ENCODE peak calls at places on chromosomes 5 and 9, in six cellular contexts. One of them, this sample, is unnamed.
A peak's percentile ranks its signal among the peaks of the same experiment; 100 is the strongest.

GRCh38 chr9:8917978-8918739 is 1118.6 kb upstream of the DMAC1 start:
- DNase-seq in nephron progenitor cell: no peak
- DNase-seq in GM12865: no peak
- DNase-seq in BJ: no peak
- DNase-seq in IMR-90: no peak
- DNase-seq in astrocyte of the spinal cord: no peak
- DNase-seq in this sample: no peak

GRCh38 chr5:72221099-72221498 is 98.9 kb downstream of the MRPS27 start:
- DNase-seq in astrocyte of the spinal cord: no peak
- DNase-seq in BJ: no peak
- DNase-seq in nephron progenitor cell: no peak
- DNase-seq in GM12865: no peak
- DNase-seq in IMR-90: no peak
- DNase-seq in this sample: no peak

GRCh38 chr5:35876922-35877321 is 20.2 kb downstream of the IL7R start:
- DNase-seq in GM12865: no peak
- DNase-seq in nephron progenitor cell: no peak
- DNase-seq in BJ: no peak
- DNase-seq in IMR-90: no peak
- DNase-seq in astrocyte of the spinal cord: peak; percentile 18
- DNase-seq in this sample: no peak

GRCh38 chr9:14153310-14153720 is 160.6 kb downstream of the NFIB start:
- DNase-seq in astrocyte of the spinal cord: no peak
- DNase-seq in BJ: no peak
- DNase-seq in GM12865: no peak
- DNase-seq in nephron progenitor cell: no peak
- DNase-seq in IMR-90: no peak
- DNase-seq in this sample: no peak

GRCh38 chr5:107472620-107473064 is 198.1 kb downstream of the EFNA5 start:
- DNase-seq in GM12865: no peak
- DNase-seq in nephron progenitor cell: no peak
- DNase-seq in IMR-90: no peak
- DNase-seq in BJ: no peak
- DNase-seq in astrocyte of the spinal cord: no peak
- DNase-seq in this sample: no peak

GRCh38 chr5:139797856-139798510 is 2.4 kb downstream of the PSD2 start:
- DNase-seq in astrocyte of the spinal cord: no peak
- DNase-seq in IMR-90: no peak
- DNase-seq in GM12865: no peak
- DNase-seq in nephron progenitor cell: no peak
- DNase-seq in BJ: no peak
- DNase-seq in this sample: no peak

GRCh38 chr9:133506653-133507038 is 18.1 kb downstream of the MYMK start:
- DNase-seq in BJ: peak; percentile 52
- DNase-seq in GM12865: no peak
- DNase-seq in IMR-90: peak; percentile 89
- DNase-seq in astrocyte of the spinal cord: peak; percentile 54
- DNase-seq in nephron progenitor cell: peak; percentile 42
- DNase-seq in this sample: no peak

GRCh38 chr5:17340816-17341215 is 123.4 kb downstream of the BASP1 start:
- DNase-seq in BJ: no peak
- DNase-seq in IMR-90: peak; percentile 58
- DNase-seq in GM12865: no peak
- DNase-seq in nephron progenitor cell: no peak
- DNase-seq in astrocyte of the spinal cord: peak; percentile 52
- DNase-seq in this sample: no peak

GRCh38 chr5:102649731-102650130 is 105.4 kb upstream of the PAM start:
- DNase-seq in IMR-90: no peak
- DNase-seq in BJ: no peak
- DNase-seq in nephron progenitor cell: no peak
- DNase-seq in GM12865: no peak
- DNase-seq in astrocyte of the spinal cord: peak; percentile 44
- DNase-seq in this sample: no peak

GRCh38 chr5:170108266-170108785 is 2.6 kb downstream of the FOXI1 start:
- DNase-seq in IMR-90: no peak
- DNase-seq in BJ: no peak
- DNase-seq in astrocyte of the spinal cord: no peak
- DNase-seq in GM12865: no peak
- DNase-seq in nephron progenitor cell: no peak
- DNase-seq in this sample: no peak

GRCh38 chr9:35177520-35177919 is 15.7 kb downstream of the UNC13B start:
- DNase-seq in GM12865: no peak
- DNase-seq in nephron progenitor cell: no peak
- DNase-seq in astrocyte of the spinal cord: no peak
- DNase-seq in BJ: no peak
- DNase-seq in IMR-90: no peak
- DNase-seq in this sample: no peak

GRCh38 chr9:105290401-105290800 is 46.0 kb downstream of the SLC44A1 start:
- DNase-seq in astrocyte of the spinal cord: no peak
- DNase-seq in BJ: peak; percentile 7
- DNase-seq in IMR-90: peak; percentile 55
- DNase-seq in nephron progenitor cell: no peak
- DNase-seq in GM12865: no peak
- DNase-seq in this sample: no peak

GRCh38 chr9:137213160-137214060 is 7.9 kb downstream of the NDOR1 start:
- DNase-seq in nephron progenitor cell: no peak
- DNase-seq in BJ: no peak
- DNase-seq in astrocyte of the spinal cord: no peak
- DNase-seq in IMR-90: no peak
- DNase-seq in GM12865: no peak
- DNase-seq in this sample: no peak

GRCh38 chr9:136697821-136698526 is 10.7 kb upstream of the AGPAT2 start:
- DNase-seq in nephron progenitor cell: no peak
- DNase-seq in GM12865: no peak
- DNase-seq in IMR-90: no peak
- DNase-seq in BJ: no peak
- DNase-seq in astrocyte of the spinal cord: no peak
- DNase-seq in this sample: no peak

GRCh38 chr5:81402180-81402930 is 8.4 kb upstream of the ACOT12 start:
- DNase-seq in astrocyte of the spinal cord: no peak
- DNase-seq in BJ: no peak
- DNase-seq in GM12865: no peak
- DNase-seq in IMR-90: no peak
- DNase-seq in nephron progenitor cell: no peak
- DNase-seq in this sample: no peak

GRCh38 chr5:11385251-11385900 is 518.9 kb downstream of the CTNND2 start:
- DNase-seq in IMR-90: no peak
- DNase-seq in nephron progenitor cell: no peak
- DNase-seq in astrocyte of the spinal cord: no peak
- DNase-seq in GM12865: no peak
- DNase-seq in BJ: no peak
- DNase-seq in this sample: peak; percentile 44

GRCh38 chr5:126972062-126972895 is 58.1 kb downstream of the MARCHF3 start:
- DNase-seq in nephron progenitor cell: no peak
- DNase-seq in IMR-90: no peak
- DNase-seq in GM12865: peak; percentile 74
- DNase-seq in BJ: no peak
- DNase-seq in astrocyte of the spinal cord: no peak
- DNase-seq in this sample: no peak

GRCh38 chr5:1734908-1735289 is 64.7 kb downstream of the MRPL36 start:
- DNase-seq in GM12865: no peak
- DNase-seq in nephron progenitor cell: no peak
- DNase-seq in IMR-90: no peak
- DNase-seq in BJ: no peak
- DNase-seq in astrocyte of the spinal cord: no peak
- DNase-seq in this sample: no peak

GRCh38 chr9:14180077-14180941 is 133.6 kb downstream of the NFIB start:
- DNase-seq in astrocyte of the spinal cord: no peak
- DNase-seq in nephron progenitor cell: no peak
- DNase-seq in BJ: no peak
- DNase-seq in GM12865: no peak
- DNase-seq in IMR-90: no peak
- DNase-seq in this sample: no peak

GRCh38 chr9:117616436-117616835 is 87.8 kb upstream of the TLR4 start:
- DNase-seq in astrocyte of the spinal cord: no peak
- DNase-seq in GM12865: no peak
- DNase-seq in BJ: no peak
- DNase-seq in nephron progenitor cell: no peak
- DNase-seq in IMR-90: no peak
- DNase-seq in this sample: peak; percentile 15

GRCh38 chr5:125214080-125214479 is 467.6 kb upstream of the ZNF608 start:
- DNase-seq in IMR-90: no peak
- DNase-seq in BJ: no peak
- DNase-seq in astrocyte of the spinal cord: no peak
- DNase-seq in GM12865: peak; percentile 59
- DNase-seq in nephron progenitor cell: no peak
- DNase-seq in this sample: no peak

GRCh38 chr5:2802693-2803365 is 51.4 kb upstream of the IRX2 start:
- DNase-seq in GM12865: no peak
- DNase-seq in BJ: no peak
- DNase-seq in IMR-90: no peak
- DNase-seq in nephron progenitor cell: no peak
- DNase-seq in astrocyte of the spinal cord: no peak
- DNase-seq in this sample: no peak

GRCh38 chr9:127930298-127931091 is at the start of gene PIP5KL1:
- DNase-seq in nephron progenitor cell: peak; percentile 95
- DNase-seq in astrocyte of the spinal cord: peak; percentile 85
- DNase-seq in GM12865: peak; percentile 85
- DNase-seq in BJ: no peak
- DNase-seq in IMR-90: peak; percentile 82
- DNase-seq in this sample: peak; percentile 94

GRCh38 chr9:18422296-18423036 is 51.5 kb upstream of the ADAMTSL1 start:
- DNase-seq in nephron progenitor cell: no peak
- DNase-seq in GM12865: no peak
- DNase-seq in IMR-90: no peak
- DNase-seq in BJ: no peak
- DNase-seq in astrocyte of the spinal cord: peak; percentile 36
- DNase-seq in this sample: no peak

GRCh38 chr5:126046275-126046674 is 376.9 kb upstream of the GRAMD2B start:
- DNase-seq in astrocyte of the spinal cord: no peak
- DNase-seq in GM12865: no peak
- DNase-seq in IMR-90: no peak
- DNase-seq in nephron progenitor cell: no peak
- DNase-seq in BJ: no peak
- DNase-seq in this sample: no peak

GRCh38 chr5:171271798-171272197 is 37.2 kb upstream of the TLX3 start:
- DNase-seq in IMR-90: no peak
- DNase-seq in astrocyte of the spinal cord: no peak
- DNase-seq in nephron progenitor cell: no peak
- DNase-seq in BJ: no peak
- DNase-seq in GM12865: no peak
- DNase-seq in this sample: no peak

GRCh38 chr9:126565336-126566128 is 48.2 kb upstream of the LMX1B start:
- DNase-seq in astrocyte of the spinal cord: no peak
- DNase-seq in GM12865: no peak
- DNase-seq in nephron progenitor cell: no peak
- DNase-seq in IMR-90: no peak
- DNase-seq in BJ: no peak
- DNase-seq in this sample: no peak

GRCh38 chr9:20872340-20872977 is 159.0 kb downstream of the HACD4 start:
- DNase-seq in BJ: peak; percentile 62
- DNase-seq in GM12865: no peak
- DNase-seq in nephron progenitor cell: no peak
- DNase-seq in IMR-90: peak; percentile 93
- DNase-seq in astrocyte of the spinal cord: peak; percentile 92
- DNase-seq in this sample: no peak

GRCh38 chr5:54944364-54944763 is 41.0 kb downstream of the ESM1 start:
- DNase-seq in IMR-90: peak; percentile 58
- DNase-seq in GM12865: peak; percentile 29
- DNase-seq in BJ: no peak
- DNase-seq in nephron progenitor cell: peak; percentile 4
- DNase-seq in astrocyte of the spinal cord: peak; percentile 53
- DNase-seq in this sample: no peak
- TF ChIP-seq CTCF in IMR-90: peak; percentile 76
- TF ChIP-seq CTCF in GM12865: peak; percentile 56
- TF ChIP-seq CTCF in BJ: peak; percentile 80
- TF ChIP-seq CTCF in nephron progenitor cell: peak; percentile 47
- TF ChIP-seq CTCF in astrocyte of the spinal cord: peak; percentile 74
- TF ChIP-seq CTCF in this sample: peak; percentile 87

GRCh38 chr9:124505006-124505900 is 1.9 kb downstream of the NR5A1 start:
- DNase-seq in GM12865: no peak
- DNase-seq in BJ: no peak
- DNase-seq in nephron progenitor cell: no peak
- DNase-seq in IMR-90: no peak
- DNase-seq in astrocyte of the spinal cord: no peak
- DNase-seq in this sample: peak; percentile 19
- TF ChIP-seq CTCF in GM12865: no peak
- TF ChIP-seq CTCF in BJ: no peak
- TF ChIP-seq CTCF in nephron progenitor cell: no peak
- TF ChIP-seq CTCF in IMR-90: no peak
- TF ChIP-seq CTCF in astrocyte of the spinal cord: no peak
- TF ChIP-seq CTCF in this sample: no peak

DNA sequence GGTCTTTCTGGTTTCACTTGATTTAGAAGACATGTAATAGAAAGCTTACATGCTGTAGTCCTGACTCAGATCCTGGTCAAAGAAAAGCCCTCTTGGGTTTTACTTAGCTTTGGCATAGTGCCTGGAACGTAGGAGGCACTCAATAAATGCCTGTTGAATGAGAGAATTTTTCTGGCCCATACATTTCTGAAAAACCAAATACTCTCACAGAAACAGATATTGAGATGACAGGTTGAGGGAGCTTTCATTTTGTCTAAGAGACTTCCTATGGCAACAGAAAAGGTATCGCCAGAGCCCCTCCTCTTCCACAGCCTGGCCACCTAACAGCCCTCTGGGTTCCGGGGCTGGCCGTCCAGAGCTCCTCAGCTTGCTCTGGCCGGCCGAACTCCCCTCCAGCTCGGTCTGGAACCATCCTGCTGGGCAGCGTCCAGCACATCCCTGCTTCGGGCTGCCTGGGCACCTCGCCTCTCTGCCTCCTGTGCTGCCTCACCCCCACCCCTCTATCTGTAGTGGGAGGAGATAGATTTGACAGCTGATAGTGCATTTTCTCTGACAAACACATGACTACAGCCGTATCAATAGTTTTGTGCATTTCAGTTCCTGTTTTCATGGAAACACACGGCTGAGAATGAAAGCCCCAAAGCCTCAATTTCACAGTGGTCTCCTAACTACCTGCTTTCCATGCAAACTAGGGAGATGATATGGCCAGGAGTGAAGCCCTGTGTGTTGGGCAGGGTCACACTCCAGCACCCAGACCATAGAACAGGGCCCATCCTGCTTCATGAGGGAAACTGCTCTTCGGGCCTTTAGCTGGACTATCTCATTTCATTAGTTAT is 1.1 kb downstream of the IL4 start:
- DNase-seq in IMR-90: peak; percentile 98
- DNase-seq in astrocyte of the spinal cord: peak; percentile 96
- DNase-seq in BJ: peak; percentile 91
- DNase-seq in GM12865: peak; percentile 88
- DNase-seq in nephron progenitor cell: no peak
- DNase-seq in this sample: no peak
- TF ChIP-seq CTCF in IMR-90: no peak
- TF ChIP-seq CTCF in astrocyte of the spinal cord: no peak
- TF ChIP-seq CTCF in BJ: no peak
- TF ChIP-seq CTCF in GM12865: no peak
- TF ChIP-seq CTCF in nephron progenitor cell: no peak
- TF ChIP-seq CTCF in this sample: no peak

GRCh38 chr5:108769352-108769751 is 21.7 kb downstream of the FER start:
- DNase-seq in BJ: no peak
- DNase-seq in IMR-90: no peak
- DNase-seq in astrocyte of the spinal cord: no peak
- DNase-seq in GM12865: peak; percentile 28
- DNase-seq in nephron progenitor cell: no peak
- DNase-seq in this sample: no peak

DNA sequence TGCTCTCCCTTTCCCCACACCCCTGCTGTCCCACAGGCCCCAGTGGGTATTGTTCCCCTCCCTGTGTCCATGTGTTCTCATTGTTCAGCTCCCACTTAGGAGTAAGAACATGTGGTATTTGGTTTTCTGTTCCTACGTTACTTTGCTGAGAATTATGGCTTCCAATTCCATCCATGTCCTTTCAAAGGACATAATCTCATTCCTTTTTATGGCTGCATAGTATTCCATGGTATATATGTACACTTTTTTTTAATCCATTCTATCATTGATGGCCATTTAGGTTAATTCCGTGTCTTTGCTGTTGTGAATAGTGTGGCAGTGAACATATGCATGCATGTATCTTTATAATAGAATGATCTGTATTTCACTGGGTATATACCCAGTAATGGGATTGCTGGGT is 25.6 kb downstream of the FER start:
- DNase-seq in BJ: no peak
- DNase-seq in nephron progenitor cell: no peak
- DNase-seq in GM12865: no peak
- DNase-seq in IMR-90: no peak
- DNase-seq in astrocyte of the spinal cord: no peak
- DNase-seq in this sample: no peak
- TF ChIP-seq CTCF in BJ: no peak
- TF ChIP-seq CTCF in nephron progenitor cell: no peak
- TF ChIP-seq CTCF in GM12865: no peak
- TF ChIP-seq CTCF in IMR-90: no peak
- TF ChIP-seq CTCF in astrocyte of the spinal cord: no peak
- TF ChIP-seq CTCF in this sample: no peak